ENCODE peak calls at places on chromosomes 6 and 20, in four cellular contexts. A, W, M and B are unnamed samples.

GRCh38 chr6:32979720-32980487 is 11.5 kb downstream of the BRD2 start:
- DNase-seq in W (no peak), M (no peak), A (no peak), B (no peak)

GRCh38 chr6:140001851-140002301 is 627.4 kb upstream of the CITED2 start:
- DNase-seq in A (no peak), W (no peak), M (peak), B (no peak)

GRCh38 chr6:53673138-53673801 is 7.7 kb upstream of the KLHL31 start:
- DNase-seq in M (peak), W (peak), A (no peak), B (no peak)

GRCh38 chr6:138031850-138032249 is 75.4 kb downstream of the PERP start:
- DNase-seq in M (peak), W (peak), A (no peak), B (no peak)

GRCh38 chr6:138109042-138109997 is 2.1 kb upstream of the PERP start:
- DNase-seq in A (no peak), W (peak), M (peak), B (peak)

GRCh38 chr20:4613718-4614620 is 107.7 kb upstream of the PRND start:
- DNase-seq in A (no peak), W (no peak), M (peak), B (peak)

GRCh38 chr6:149711711-149712110 is 6.2 kb downstream of the LATS1 start:
- DNase-seq in W (no peak), A (no peak), M (no peak), B (no peak)

GRCh38 chr6:18990313-18990978 is 603.3 kb downstream of the RNF144B start:
- DNase-seq in A (peak), W (no peak), M (peak), B (no peak)

GRCh38 chr6:10424005-10424404 is 9.1 kb upstream of the TFAP2A start:
- DNase-seq in M (no peak), A (no peak), W (no peak), B (no peak)

GRCh38 chr6:47634210-47635047 is 64.0 kb upstream of the ADGRF4 start:
- DNase-seq in A (no peak), M (no peak), W (no peak), B (no peak)

GRCh38 chr20:62151835-62152364 is 8.3 kb downstream of the SS18L1 start:
- DNase-seq in W (no peak), A (no peak), M (no peak), B (no peak)

GRCh38 chr20:52160805-52161204 is 30.8 kb downstream of the ZFP64 start:
- DNase-seq in A (no peak), M (no peak), W (no peak), B (no peak)

GRCh38 chr6:13383280-13384163 is 55.2 kb upstream of the TBC1D7 start:
- DNase-seq in W (no peak), M (no peak), A (no peak), B (no peak)